ENCODE peak calls at places on chromosome 12, in ten cellular contexts. One of them, this sample, is unnamed.

GRCh38 chr12:58583541-58583940 is 336.8 kb downstream of the LRIG3 start:
- DNase-seq in heart left ventricle: no peak
- DNase-seq in A549: peak; percentile 44
- DNase-seq in IMR-90: peak; percentile 19
- DNase-seq in cardiac muscle cell: peak; percentile 15
- DNase-seq in colonic mucosa: no peak
- DNase-seq in CD4-positive, CD25-positive, alpha-beta regulatory T cell: no peak
- DNase-seq in aorta: no peak
- DNase-seq in GM23248: peak; percentile 72
- DNase-seq in GM23338: no peak
- DNase-seq in this sample: no peak

GRCh38 chr12:6554168-6554989 is 1.5 kb downstream of the IFFO1 start:
- DNase-seq in heart left ventricle: peak; percentile 81
- DNase-seq in A549: peak; percentile 82
- DNase-seq in IMR-90: peak; percentile 72
- DNase-seq in cardiac muscle cell: peak; percentile 83
- DNase-seq in colonic mucosa: peak; percentile 80
- DNase-seq in CD4-positive, CD25-positive, alpha-beta regulatory T cell: peak; percentile 66
- DNase-seq in aorta: peak; percentile 86
- DNase-seq in GM23248: peak; percentile 85
- DNase-seq in GM23338: peak; percentile 97
- DNase-seq in this sample: peak; percentile 65

GRCh38 chr12:45125997-45126396 is 75.1 kb upstream of the DBX2 start:
- DNase-seq in heart left ventricle: no peak
- DNase-seq in A549: no peak
- DNase-seq in IMR-90: no peak
- DNase-seq in cardiac muscle cell: no peak
- DNase-seq in colonic mucosa: no peak
- DNase-seq in CD4-positive, CD25-positive, alpha-beta regulatory T cell: no peak
- DNase-seq in aorta: no peak
- DNase-seq in GM23248: no peak
- DNase-seq in GM23338: no peak
- DNase-seq in this sample: peak; percentile 57

GRCh38 chr12:29116414-29116813 is 32.7 kb upstream of the FAR2 start:
- DNase-seq in heart left ventricle: no peak
- DNase-seq in A549: no peak
- DNase-seq in IMR-90: no peak
- DNase-seq in cardiac muscle cell: no peak
- DNase-seq in colonic mucosa: no peak
- DNase-seq in CD4-positive, CD25-positive, alpha-beta regulatory T cell: no peak
- DNase-seq in aorta: no peak
- DNase-seq in GM23248: no peak
- DNase-seq in GM23338: no peak
- DNase-seq in this sample: no peak

GRCh38 chr12:30329281-30329680 is 366.4 kb downstream of the IPO8 start:
- DNase-seq in heart left ventricle: no peak
- DNase-seq in A549: no peak
- DNase-seq in IMR-90: no peak
- DNase-seq in cardiac muscle cell: peak; percentile 47
- DNase-seq in colonic mucosa: no peak
- DNase-seq in CD4-positive, CD25-positive, alpha-beta regulatory T cell: no peak
- DNase-seq in aorta: no peak
- DNase-seq in GM23248: no peak
- DNase-seq in GM23338: no peak
- DNase-seq in this sample: no peak

GRCh38 chr12:104895405-104895804 is 62.7 kb downstream of the SLC41A2 start:
- DNase-seq in heart left ventricle: no peak
- DNase-seq in A549: no peak
- DNase-seq in IMR-90: no peak
- DNase-seq in cardiac muscle cell: no peak
- DNase-seq in colonic mucosa: no peak
- DNase-seq in CD4-positive, CD25-positive, alpha-beta regulatory T cell: no peak
- DNase-seq in aorta: no peak
- DNase-seq in GM23248: no peak
- DNase-seq in GM23338: no peak
- DNase-seq in this sample: peak; percentile 57

GRCh38 chr12:45914090-45914489 is 76.3 kb downstream of the SCAF11 start:
- DNase-seq in heart left ventricle: no peak
- DNase-seq in A549: peak; percentile 12
- DNase-seq in IMR-90: peak; percentile 91
- DNase-seq in cardiac muscle cell: peak; percentile 53
- DNase-seq in colonic mucosa: no peak
- DNase-seq in CD4-positive, CD25-positive, alpha-beta regulatory T cell: no peak
- DNase-seq in aorta: no peak
- DNase-seq in GM23248: peak; percentile 94
- DNase-seq in GM23338: peak; percentile 20
- DNase-seq in this sample: no peak

GRCh38 chr12:93776581-93777018 is 99.4 kb downstream of the CRADD start:
- DNase-seq in heart left ventricle: no peak
- DNase-seq in A549: no peak
- DNase-seq in IMR-90: peak; percentile 93
- DNase-seq in cardiac muscle cell: peak; percentile 97
- DNase-seq in colonic mucosa: no peak
- DNase-seq in CD4-positive, CD25-positive, alpha-beta regulatory T cell: no peak
- DNase-seq in aorta: no peak
- DNase-seq in GM23248: peak; percentile 83
- DNase-seq in GM23338: no peak
- DNase-seq in this sample: no peak

GRCh38 chr12:113477842-113478215 is 6.2 kb upstream of the LHX5 start:
- DNase-seq in heart left ventricle: no peak
- DNase-seq in A549: no peak
- DNase-seq in IMR-90: no peak
- DNase-seq in cardiac muscle cell: no peak
- DNase-seq in colonic mucosa: no peak
- DNase-seq in CD4-positive, CD25-positive, alpha-beta regulatory T cell: no peak
- DNase-seq in aorta: no peak
- DNase-seq in GM23248: no peak
- DNase-seq in GM23338: no peak
- DNase-seq in this sample: no peak

GRCh38 chr12:113478351-113479011 is 6.8 kb upstream of the LHX5 start:
- DNase-seq in heart left ventricle: no peak
- DNase-seq in A549: no peak
- DNase-seq in IMR-90: no peak
- DNase-seq in cardiac muscle cell: no peak
- DNase-seq in colonic mucosa: no peak
- DNase-seq in CD4-positive, CD25-positive, alpha-beta regulatory T cell: no peak
- DNase-seq in aorta: no peak
- DNase-seq in GM23248: no peak
- DNase-seq in GM23338: peak; percentile 77
- DNase-seq in this sample: no peak

GRCh38 chr12:113479193-113479577 is 7.5 kb upstream of the LHX5 start:
- DNase-seq in heart left ventricle: no peak
- DNase-seq in A549: no peak
- DNase-seq in IMR-90: no peak
- DNase-seq in cardiac muscle cell: no peak
- DNase-seq in colonic mucosa: no peak
- DNase-seq in CD4-positive, CD25-positive, alpha-beta regulatory T cell: no peak
- DNase-seq in aorta: no peak
- DNase-seq in GM23248: no peak
- DNase-seq in GM23338: no peak
- DNase-seq in this sample: no peak

GRCh38 chr12:113480336-113480688 is 8.6 kb upstream of the LHX5 start:
- DNase-seq in heart left ventricle: no peak
- DNase-seq in A549: no peak
- DNase-seq in IMR-90: no peak
- DNase-seq in cardiac muscle cell: no peak
- DNase-seq in colonic mucosa: no peak
- DNase-seq in CD4-positive, CD25-positive, alpha-beta regulatory T cell: no peak
- DNase-seq in aorta: no peak
- DNase-seq in GM23248: no peak
- DNase-seq in GM23338: no peak
- DNase-seq in this sample: no peak

GRCh38 chr12:113479578-113480335 is 8.1 kb upstream of the LHX5 start:
- DNase-seq in heart left ventricle: no peak
- DNase-seq in A549: no peak
- DNase-seq in IMR-90: peak; percentile 20
- DNase-seq in cardiac muscle cell: peak; percentile 57
- DNase-seq in colonic mucosa: peak; percentile 21
- DNase-seq in CD4-positive, CD25-positive, alpha-beta regulatory T cell: no peak
- DNase-seq in aorta: no peak
- DNase-seq in GM23248: peak; percentile 62
- DNase-seq in GM23338: peak; percentile 92
- DNase-seq in this sample: no peak
- H3K4me3 ChIP-seq in heart left ventricle: no peak overlapping the region
- H3K4me3 ChIP-seq in A549: no peak overlapping the region
- H3K4me3 ChIP-seq in IMR-90: no peak overlapping the region
- H3K4me3 ChIP-seq in cardiac muscle cell: no peak overlapping the region
- H3K4me3 ChIP-seq in colonic mucosa: no peak overlapping the region
- H3K4me3 ChIP-seq in CD4-positive, CD25-positive, alpha-beta regulatory T cell: no peak overlapping the region
- H3K4me3 ChIP-seq in aorta: no peak overlapping the region
- H3K4me3 ChIP-seq in GM23248: no peak overlapping the region
- H3K4me3 ChIP-seq in GM23338: peak overlapping the region; percentile 58
- H3K4me3 ChIP-seq in this sample: no peak overlapping the region

GRCh38 chr12:2271961-2272360 is 219.2 kb downstream of the CACNA1C start:
- DNase-seq in heart left ventricle: no peak
- DNase-seq in A549: no peak
- DNase-seq in IMR-90: no peak
- DNase-seq in cardiac muscle cell: no peak
- DNase-seq in colonic mucosa: no peak
- DNase-seq in CD4-positive, CD25-positive, alpha-beta regulatory T cell: no peak
- DNase-seq in aorta: no peak
- DNase-seq in GM23248: no peak
- DNase-seq in GM23338: no peak
- DNase-seq in this sample: no peak

GRCh38 chr12:2273288-2273687 is 220.5 kb downstream of the CACNA1C start:
- DNase-seq in heart left ventricle: peak; percentile 63
- DNase-seq in A549: no peak
- DNase-seq in IMR-90: peak; percentile 83
- DNase-seq in cardiac muscle cell: peak; percentile 54
- DNase-seq in colonic mucosa: no peak
- DNase-seq in CD4-positive, CD25-positive, alpha-beta regulatory T cell: no peak
- DNase-seq in aorta: peak; percentile 82
- DNase-seq in GM23248: peak; percentile 80
- DNase-seq in GM23338: no peak
- DNase-seq in this sample: no peak

GRCh38 chr12:2273751-2274150 is 221.0 kb downstream of the CACNA1C start:
- DNase-seq in heart left ventricle: no peak
- DNase-seq in A549: no peak
- DNase-seq in IMR-90: no peak
- DNase-seq in cardiac muscle cell: no peak
- DNase-seq in colonic mucosa: no peak
- DNase-seq in CD4-positive, CD25-positive, alpha-beta regulatory T cell: no peak
- DNase-seq in aorta: no peak
- DNase-seq in GM23248: no peak
- DNase-seq in GM23338: no peak
- DNase-seq in this sample: no peak

GRCh38 chr12:2268478-2269286 is 215.9 kb downstream of the CACNA1C start:
- DNase-seq in heart left ventricle: no peak
- DNase-seq in A549: no peak
- DNase-seq in IMR-90: peak; percentile 81
- DNase-seq in cardiac muscle cell: peak; percentile 77
- DNase-seq in colonic mucosa: no peak
- DNase-seq in CD4-positive, CD25-positive, alpha-beta regulatory T cell: no peak
- DNase-seq in aorta: no peak
- DNase-seq in GM23248: peak; percentile 96
- DNase-seq in GM23338: no peak
- DNase-seq in this sample: no peak

GRCh38 chr12:2270846-2271245 is 218.1 kb downstream of the CACNA1C start:
- DNase-seq in heart left ventricle: no peak
- DNase-seq in A549: no peak
- DNase-seq in IMR-90: no peak
- DNase-seq in cardiac muscle cell: no peak
- DNase-seq in colonic mucosa: no peak
- DNase-seq in CD4-positive, CD25-positive, alpha-beta regulatory T cell: no peak
- DNase-seq in aorta: no peak
- DNase-seq in GM23248: no peak
- DNase-seq in GM23338: no peak
- DNase-seq in this sample: no peak
- H3K4me1 ChIP-seq in heart left ventricle: peaks cover 67% of the 10 kb centered on the region
- H3K4me1 ChIP-seq in A549: no peaks in the 10 kb centered on the region
- H3K4me1 ChIP-seq in IMR-90: peaks cover 30% of the 10 kb centered on the region
- H3K4me1 ChIP-seq in cardiac muscle cell: peaks cover 10% of the 10 kb centered on the region
- H3K4me1 ChIP-seq in colonic mucosa: no peaks in the 10 kb centered on the region
- H3K4me1 ChIP-seq in CD4-positive, CD25-positive, alpha-beta regulatory T cell: no peaks in the 10 kb centered on the region
- H3K4me1 ChIP-seq in aorta: no peaks in the 10 kb centered on the region
- H3K4me1 ChIP-seq in GM23248: peaks cover 50% of the 10 kb centered on the region
- H3K4me1 ChIP-seq in GM23338: no peaks in the 10 kb centered on the region
- H3K4me1 ChIP-seq in this sample: no peaks in the 10 kb centered on the region

DNA sequence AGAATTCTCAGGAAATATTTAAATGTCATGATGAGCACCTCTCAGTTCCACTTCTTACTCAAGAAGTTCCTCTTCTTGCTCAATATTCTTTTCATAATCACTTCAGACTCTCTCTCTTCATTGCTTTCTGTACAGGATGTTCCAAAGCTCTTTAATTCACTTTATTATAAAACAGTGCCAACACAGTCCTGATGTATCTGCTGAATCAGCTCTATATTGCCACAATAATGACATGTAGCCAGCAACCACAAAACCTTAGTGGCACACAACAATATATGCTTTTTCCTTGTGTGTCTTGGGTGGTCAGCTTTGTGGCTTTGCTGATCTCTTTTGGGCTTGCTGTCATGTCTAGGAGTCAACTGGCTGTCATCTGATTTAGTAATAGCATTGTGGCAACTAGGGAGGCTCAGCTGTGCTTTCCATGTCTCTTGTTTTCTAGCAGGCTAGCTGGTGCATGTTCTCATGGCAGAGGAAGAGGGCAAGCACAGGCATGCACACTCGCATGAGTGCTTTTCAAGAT is 52.8 kb upstream of the SLC2A13 start:
- DNase-seq in heart left ventricle: no peak
- DNase-seq in A549: no peak
- DNase-seq in IMR-90: no peak
- DNase-seq in cardiac muscle cell: peak; percentile 2
- DNase-seq in colonic mucosa: no peak
- DNase-seq in CD4-positive, CD25-positive, alpha-beta regulatory T cell: no peak
- DNase-seq in aorta: no peak
- DNase-seq in GM23248: no peak
- DNase-seq in GM23338: no peak
- DNase-seq in this sample: no peak
- H3K4me3 ChIP-seq in heart left ventricle: no peak overlapping the region
- H3K4me3 ChIP-seq in A549: no peak overlapping the region
- H3K4me3 ChIP-seq in IMR-90: no peak overlapping the region
- H3K4me3 ChIP-seq in cardiac muscle cell: no peak overlapping the region
- H3K4me3 ChIP-seq in colonic mucosa: no peak overlapping the region
- H3K4me3 ChIP-seq in CD4-positive, CD25-positive, alpha-beta regulatory T cell: no peak overlapping the region
- H3K4me3 ChIP-seq in aorta: no peak overlapping the region
- H3K4me3 ChIP-seq in GM23248: no peak overlapping the region
- H3K4me3 ChIP-seq in GM23338: no peak overlapping the region
- H3K4me3 ChIP-seq in this sample: no peak overlapping the region

GRCh38 chr12:124388679-124389536 is 94.0 kb downstream of the RFLNA start:
- DNase-seq in heart left ventricle: peak; percentile 93
- DNase-seq in A549: peak; percentile 94
- DNase-seq in IMR-90: peak; percentile 85
- DNase-seq in cardiac muscle cell: peak; percentile 94
- DNase-seq in colonic mucosa: peak; percentile 90
- DNase-seq in CD4-positive, CD25-positive, alpha-beta regulatory T cell: peak; percentile 27
- DNase-seq in aorta: peak; percentile 94
- DNase-seq in GM23248: peak; percentile 95
- DNase-seq in GM23338: peak; percentile 72
- DNase-seq in this sample: peak; percentile 67

GRCh38 chr12:124391340-124392261 is 96.7 kb downstream of the RFLNA start:
- DNase-seq in heart left ventricle: peak; percentile 74
- DNase-seq in A549: peak; percentile 64
- DNase-seq in IMR-90: peak; percentile 51
- DNase-seq in cardiac muscle cell: no peak
- DNase-seq in colonic mucosa: peak; percentile 66
- DNase-seq in CD4-positive, CD25-positive, alpha-beta regulatory T cell: no peak
- DNase-seq in aorta: peak; percentile 92
- DNase-seq in GM23248: peak; percentile 86
- DNase-seq in GM23338: no peak
- DNase-seq in this sample: peak; percentile 66

GRCh38 chr12:124389537-124390441 is 94.9 kb downstream of the RFLNA start:
- DNase-seq in heart left ventricle: no peak
- DNase-seq in A549: peak; percentile 62
- DNase-seq in IMR-90: no peak
- DNase-seq in cardiac muscle cell: no peak
- DNase-seq in colonic mucosa: peak; percentile 71
- DNase-seq in CD4-positive, CD25-positive, alpha-beta regulatory T cell: no peak
- DNase-seq in aorta: no peak
- DNase-seq in GM23248: no peak
- DNase-seq in GM23338: no peak
- DNase-seq in this sample: peak; percentile 47

GRCh38 chr12:124392271-124392990 is 97.5 kb downstream of the RFLNA start:
- DNase-seq in heart left ventricle: peak; percentile 61
- DNase-seq in A549: peak; percentile 92
- DNase-seq in IMR-90: peak; percentile 45
- DNase-seq in cardiac muscle cell: no peak
- DNase-seq in colonic mucosa: peak; percentile 43
- DNase-seq in CD4-positive, CD25-positive, alpha-beta regulatory T cell: no peak
- DNase-seq in aorta: peak; percentile 83
- DNase-seq in GM23248: peak; percentile 80
- DNase-seq in GM23338: peak; percentile 75
- DNase-seq in this sample: peak; percentile 85

GRCh38 chr12:124390442-124391116 is 95.7 kb downstream of the RFLNA start:
- DNase-seq in heart left ventricle: peak; percentile 70
- DNase-seq in A549: peak; percentile 78
- DNase-seq in IMR-90: peak; percentile 82
- DNase-seq in cardiac muscle cell: peak; percentile 82
- DNase-seq in colonic mucosa: peak; percentile 44
- DNase-seq in CD4-positive, CD25-positive, alpha-beta regulatory T cell: no peak
- DNase-seq in aorta: peak; percentile 86
- DNase-seq in GM23248: peak; percentile 94
- DNase-seq in GM23338: no peak
- DNase-seq in this sample: peak; percentile 84
- H3K4me1 ChIP-seq in heart left ventricle: peaks cover 98% of the 10 kb centered on the region
- H3K4me1 ChIP-seq in A549: peaks cover 69% of the 10 kb centered on the region
- H3K4me1 ChIP-seq in IMR-90: peaks cover 56% of the 10 kb centered on the region
- H3K4me1 ChIP-seq in cardiac muscle cell: peaks cover 11% of the 10 kb centered on the region
- H3K4me1 ChIP-seq in colonic mucosa: peaks cover 32% of the 10 kb centered on the region
- H3K4me1 ChIP-seq in CD4-positive, CD25-positive, alpha-beta regulatory T cell: peaks cover 19% of the 10 kb centered on the region
- H3K4me1 ChIP-seq in aorta: no peaks in the 10 kb centered on the region
- H3K4me1 ChIP-seq in GM23248: peaks cover 49% of the 10 kb centered on the region
- H3K4me1 ChIP-seq in GM23338: no peaks in the 10 kb centered on the region
- H3K4me1 ChIP-seq in this sample: peaks cover 62% of the 10 kb centered on the region

This sample was measured in PC-9.